ENCODE peak calls at places on chromosome 1, in six cellular contexts. E is IMR-90, U is pancreas, Z is transverse colon, O is colonic mucosa, F is PC-3. K is an unnamed sample. For H3K9me3 and H3K36me3, the result is how much of the 10 kb centered on the place peaks cover.

GRCh38 chr1:3900969-3901529 is 977 bp upstream of the C1orf174 start:
- DNase-seq in Z (peak), O (peak), F (peak), U (peak), E (peak), K (peak)

GRCh38 chr1:224287714-224288113 is 42.3 kb downstream of the NVL start:
- DNase-seq in E (no peak), U (no peak), Z (no peak), F (no peak), O (no peak), K (no peak)

GRCh38 chr1:115257596-115257995 is 80.5 kb downstream of the NGF start:
- DNase-seq in E (no peak), F (no peak), O (no peak), Z (no peak), U (no peak), K (no peak)

GRCh38 chr1:168190284-168190884 is 11.6 kb downstream of the TIPRL start:
- DNase-seq in U (no peak), O (no peak), Z (no peak), F (no peak), E (no peak), K (no peak)

GRCh38 chr1:12434174-12434573 is 183.8 kb downstream of the DHRS3 start:
- DNase-seq in Z (peak), F (peak), U (no peak), O (no peak), E (peak), K (no peak)

GRCh38 chr1:55833452-55834160 is 618.4 kb upstream of the USP24 start:
- DNase-seq in U (no peak), Z (no peak), O (no peak), F (no peak), E (peak), K (no peak)

GRCh38 chr1:182968151-182968741 is 15.3 kb upstream of the SHCBP1L start:
- DNase-seq in O (no peak), U (no peak), E (peak), Z (no peak), F (peak), K (no peak)

GRCh38 chr1:224266105-224266935 is 63.7 kb downstream of the NVL start:
- DNase-seq in U (no peak), O (no peak), E (no peak), Z (no peak), F (no peak), K (no peak)

GRCh38 chr1:74771913-74772515 is 39.1 kb downstream of the TYW3 start:
- DNase-seq in U (no peak), O (no peak), F (peak), E (peak), Z (no peak), K (no peak)

GRCh38 chr1:2300004-2300771 is 72.1 kb downstream of the SKI start:
- DNase-seq in O (peak), E (no peak), U (no peak), Z (peak), F (no peak), K (no peak)

GRCh38 chr1:234686035-234686434 is 76.1 kb upstream of the IRF2BP2 start:
- DNase-seq in Z (no peak), F (no peak), E (no peak), O (no peak), U (no peak), K (no peak)

GRCh38 chr1:7692038-7692437 is 79.1 kb upstream of the VAMP3 start:
- DNase-seq in F (no peak), O (no peak), E (no peak), U (no peak), Z (no peak), K (no peak)

GRCh38 chr1:68173283-68174172 is 58.8 kb downstream of the WLS start:
- DNase-seq in E (peak), U (no peak), O (no peak), F (peak), Z (no peak), K (no peak)

GRCh38 chr1:211579434-211580302 is 707 bp upstream of the SLC30A1 start:
- DNase-seq in Z (peak), U (peak), O (peak), E (peak), F (peak), K (no peak)

GRCh38 chr1:205376739-205377138 is 20.0 kb upstream of the KLHDC8A start:
- DNase-seq in F (peak), O (no peak), Z (no peak), E (no peak), U (no peak), K (no peak)

DNA sequence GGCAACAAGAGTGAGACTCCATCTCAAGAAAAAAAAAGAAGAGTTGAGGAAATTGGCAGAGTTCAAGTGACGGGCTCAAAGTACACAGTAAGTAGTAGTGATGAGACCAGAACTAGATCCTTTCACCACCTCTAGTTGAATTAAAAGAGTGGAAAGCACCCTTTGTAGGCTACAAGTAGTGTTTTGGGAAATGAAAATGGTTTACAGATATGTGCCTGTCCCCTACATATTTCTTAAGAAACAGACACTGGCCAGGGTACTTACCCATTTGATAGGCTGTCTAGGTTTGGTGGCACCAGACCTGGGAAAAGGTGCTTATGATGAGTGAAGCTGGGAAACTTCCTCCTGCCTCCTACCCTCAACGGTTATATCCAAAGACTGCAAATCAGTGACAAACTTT is 163.7 kb upstream of the BEND5 start:
- DNase-seq in Z (no peak), F (no peak), E (no peak), U (no peak), O (no peak), K (no peak)
- H3K9me3 ChIP-seq in Z (under half), F (under half), E (under half), U (under half), O (under half), K (under half)

DNA sequence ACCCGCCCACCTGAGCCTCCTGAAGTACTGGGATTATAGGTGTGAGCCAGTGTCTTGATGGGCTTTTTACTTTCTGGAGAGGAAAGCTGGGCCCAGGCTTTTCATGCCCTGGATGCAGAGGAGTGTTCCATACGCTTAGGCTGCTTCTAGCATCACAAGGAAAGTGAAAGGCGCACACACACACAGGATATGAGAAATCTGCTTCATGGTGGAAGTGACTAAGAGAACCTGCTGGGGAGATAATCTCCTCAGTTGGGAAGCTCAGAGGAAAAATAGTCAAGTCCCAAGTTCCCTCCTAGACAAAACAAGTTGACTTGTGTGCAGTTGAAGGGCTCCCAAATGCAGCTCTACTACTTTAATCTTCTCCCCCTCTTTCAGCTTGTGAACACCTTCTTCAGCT is 2.2 kb downstream of the NUDC start:
- DNase-seq in U (no peak), Z (no peak), O (no peak), E (peak), F (peak), K (no peak)
- H3K36me3 ChIP-seq in U (under half), Z (under half), O (under half), E (under half), F (under half), K (under half)

GRCh38 chr1:243605604-243606003 is 244.4 kb downstream of the AKT3 start:
- DNase-seq in E (peak), U (no peak), F (no peak), Z (no peak), O (no peak), K (no peak)
- TF ChIP-seq CTCF in E (no peak), U (no peak), F (no peak), Z (no peak), O (no peak), K (no peak)

DNA sequence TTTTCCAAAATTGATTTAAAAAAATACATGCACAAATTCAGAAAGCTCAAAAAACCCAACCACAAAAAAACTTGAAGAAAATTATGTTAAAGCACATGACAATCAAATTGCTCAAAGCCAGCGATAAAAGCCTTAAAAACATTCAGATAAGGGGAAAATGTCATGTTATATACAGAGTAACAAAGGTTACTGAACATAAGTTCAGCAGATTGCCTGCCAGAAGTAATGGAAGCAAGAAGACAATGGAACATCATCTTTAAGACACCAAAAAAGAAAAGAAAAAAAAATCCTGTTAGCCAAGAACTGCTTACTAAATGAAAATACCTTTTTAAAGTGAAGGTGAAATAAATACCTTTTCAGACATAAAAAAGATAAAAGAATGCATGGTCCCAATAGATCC is 147.2 kb upstream of the SGIP1 start:
- DNase-seq in E (no peak), F (no peak), U (no peak), Z (no peak), O (no peak), K (no peak)
- H3K9me3 ChIP-seq in E (under half), F (under half), U (under half), Z (under half), O (under half), K (under half)

GRCh38 chr1:119920104-119920968 is 24.0 kb upstream of the ADAM30 start:
- DNase-seq in E (no peak), Z (no peak), F (no peak), U (no peak), O (no peak), K (no peak)

GRCh38 chr1:119919241-119919640 is 22.9 kb upstream of the ADAM30 start:
- DNase-seq in U (no peak), Z (no peak), O (no peak), F (no peak), E (no peak), K (no peak)

GRCh38 chr1:119929643-119930310 is 33.5 kb upstream of the ADAM30 start:
- DNase-seq in Z (no peak), O (no peak), F (peak), U (no peak), E (peak), K (no peak)

GRCh38 chr1:119926553-119926952 is 30.2 kb upstream of the ADAM30 start:
- DNase-seq in U (no peak), F (no peak), O (no peak), E (no peak), Z (no peak), K (no peak)

DNA sequence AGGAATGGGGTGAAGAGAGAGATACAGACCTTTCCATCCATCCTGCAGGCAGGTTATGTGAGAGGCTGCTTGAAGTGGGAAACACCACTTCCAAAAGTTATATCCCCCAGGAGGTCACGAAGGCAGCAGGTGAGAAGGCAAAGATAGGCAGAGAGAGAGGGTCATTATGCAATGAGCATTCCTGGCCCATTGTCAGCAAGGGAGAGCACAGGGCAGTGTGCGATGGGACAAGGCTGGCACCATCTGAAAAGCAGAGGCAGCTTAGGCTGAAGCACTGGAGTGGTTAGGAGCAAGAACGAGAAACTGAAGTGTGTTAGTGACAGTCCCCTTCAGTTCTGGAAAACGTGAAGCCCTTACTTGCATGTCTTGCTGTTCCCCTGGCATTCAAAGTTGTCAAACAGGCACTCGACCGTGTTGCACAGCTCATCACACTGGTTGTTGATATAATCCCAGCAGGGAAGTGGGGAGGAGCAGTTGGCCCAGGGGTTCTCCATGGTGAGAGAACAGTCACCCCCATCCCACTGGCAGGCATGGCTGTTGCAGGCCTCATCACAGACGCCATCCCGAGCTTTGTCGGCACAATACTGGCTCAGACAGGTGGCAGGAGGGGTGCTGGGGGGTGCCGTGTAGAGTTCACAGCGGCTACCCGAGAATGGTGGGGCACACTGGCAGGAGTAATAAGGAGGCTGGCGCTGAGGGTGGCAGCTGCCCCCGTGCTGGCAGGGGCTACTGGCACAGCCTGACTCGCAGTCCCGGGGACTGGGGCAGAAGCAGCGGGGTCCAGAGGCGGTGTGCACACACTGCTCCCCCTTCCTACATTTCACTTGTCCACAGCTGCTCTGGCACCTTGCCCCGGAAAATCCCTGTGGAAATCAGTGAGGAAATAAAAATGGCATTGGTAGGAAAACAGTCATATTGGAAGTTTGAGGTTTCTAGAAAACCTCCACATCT is 28.9 kb upstream of the ADAM30 start:
- DNase-seq in O (no peak), E (no peak), F (no peak), U (no peak), Z (no peak), K (peak)
- H3K36me3 ChIP-seq in O (under half), E (half or more), F (half or more), U (under half), Z (under half), K (under half)

GRCh38 chr1:226725870-226726212 is 13.2 kb downstream of the ITPKB start:
- DNase-seq in Z (no peak), E (no peak), F (no peak), O (no peak), U (no peak), K (no peak)
- TF ChIP-seq CTCF in Z (no peak), E (no peak), F (no peak), O (no peak), U (no peak), K (no peak)

DNA sequence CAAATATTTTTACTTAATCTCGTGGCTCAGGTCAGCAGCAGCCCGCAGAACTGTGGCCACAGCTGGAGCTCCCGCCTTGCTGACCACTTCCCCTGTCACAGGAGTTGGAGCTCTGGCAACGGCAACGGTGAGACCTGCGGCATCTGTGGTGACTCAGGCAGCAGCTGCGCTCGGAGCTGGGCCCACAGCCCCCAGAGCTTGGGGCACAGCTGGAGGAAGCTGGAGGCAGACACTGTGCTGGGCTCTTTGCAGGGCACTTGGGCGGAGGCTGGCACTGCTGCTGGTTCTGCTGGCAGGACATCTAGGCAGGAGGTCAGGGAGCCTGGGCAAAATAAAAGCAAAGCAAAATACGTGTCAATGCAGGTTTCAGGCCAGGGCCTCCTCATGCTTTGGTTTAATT is at the start of gene LCE3A:
- DNase-seq in F (peak), U (no peak), O (no peak), E (peak), Z (no peak), K (peak)
- H3K9me3 ChIP-seq in F (under half), U (under half), O (under half), E (under half), Z (under half), K (under half)